ENCODE peak calls at places on chromosomes 3 and 15, in four cellular contexts. W is H1, K is breast epithelium, Q is tibial nerve. U is an unnamed sample.

GRCh38 chr3:195764961-195765706 is 44.4 kb downstream of the MUC20 start:
- DNase-seq in K (peak), W (peak), Q (no peak), U (no peak)

GRCh38 chr3:14415501-14415900 is 13.1 kb downstream of the SLC6A6 start:
- DNase-seq in Q (no peak), W (no peak), K (no peak), U (no peak)

GRCh38 chr3:141070727-141071357 is 19.7 kb downstream of the SPSB4 start:
- DNase-seq in K (no peak), Q (no peak), W (peak), U (peak)

GRCh38 chr15:98203872-98204660 is 243.6 kb downstream of the ARRDC4 start:
- DNase-seq in K (no peak), W (no peak), Q (no peak), U (no peak)

GRCh38 chr3:45599424-45599886 is 4.9 kb downstream of the LIMD1 start:
- DNase-seq in K (no peak), Q (no peak), W (no peak), U (peak)

GRCh38 chr3:5181479-5182141 is 5.9 kb upstream of the EDEM1 start:
- DNase-seq in K (no peak), Q (no peak), W (no peak), U (no peak)

GRCh38 chr3:123719785-123720531 is 135.1 kb upstream of the HACD2 start:
- DNase-seq in K (peak), Q (no peak), W (no peak), U (no peak)

GRCh38 chr3:177647876-177648275 is 450.6 kb upstream of the TBL1XR1 start:
- DNase-seq in K (no peak), W (no peak), Q (no peak), U (no peak)

GRCh38 chr3:119098620-119099222 is 47.2 kb upstream of the TEX55 start:
- DNase-seq in Q (peak), W (no peak), K (no peak), U (no peak)

GRCh38 chr15:66578286-66578875 is 12.6 kb upstream of the LCTL start:
- DNase-seq in W (no peak), K (no peak), Q (no peak), U (no peak)

GRCh38 chr3:148962513-148962912 is 28.8 kb upstream of the GYG1 start:
- DNase-seq in W (peak), K (no peak), Q (no peak), U (no peak)

GRCh38 chr3:73432021-73432722 is 192.6 kb downstream of the PDZRN3 start:
- DNase-seq in K (no peak), Q (peak), W (no peak), U (peak)

GRCh38 chr15:66189291-66189690 is 64.3 kb downstream of the MEGF11 start:
- DNase-seq in K (no peak), W (no peak), Q (no peak), U (no peak)

GRCh38 chr3:115651599-115651998 is 28.3 kb downstream of the GAP43 start:
- DNase-seq in Q (no peak), K (no peak), W (no peak), U (no peak)

GRCh38 chr3:46114324-46114988 is 87.2 kb upstream of the XCR1 start:
- DNase-seq in K (no peak), W (no peak), Q (peak), U (no peak)

GRCh38 chr3:25594007-25594502 is 70.7 kb downstream of the TOP2B start:
- DNase-seq in W (no peak), K (no peak), Q (peak), U (no peak)

GRCh38 chr15:91384189-91384720 is 284.2 kb downstream of the SV2B start:
- DNase-seq in W (no peak), K (no peak), Q (no peak), U (no peak)

GRCh38 chr15:98174286-98174685 is 213.8 kb downstream of the ARRDC4 start:
- DNase-seq in Q (no peak), K (no peak), W (peak), U (no peak)

GRCh38 chr3:31610700-31611275 is 78.1 kb downstream of the STT3B start:
- DNase-seq in Q (peak), K (no peak), W (no peak), U (no peak)

GRCh38 chr3:31968927-31969418 is 12.1 kb downstream of the OSBPL10 start:
- DNase-seq in K (no peak), W (no peak), Q (peak), U (no peak)

GRCh38 chr15:51621917-51622268 is 678 bp downstream of the DMXL2 start:
- DNase-seq in Q (peak), W (peak), K (no peak), U (peak)

GRCh38 chr3:126390201-126390600 is 4.5 kb upstream of the CFAP100 start:
- DNase-seq in Q (no peak), W (no peak), K (no peak), U (no peak)

GRCh38 chr3:47885168-47885567 is 82.2 kb downstream of the DHX30 start:
- DNase-seq in K (no peak), W (no peak), Q (no peak), U (no peak)

GRCh38 chr3:146134348-146135117 is 26.5 kb downstream of the PLOD2 start:
- DNase-seq in Q (no peak), K (no peak), W (no peak), U (no peak)

GRCh38 chr3:47161983-47162694 is 1.8 kb downstream of the SETD2 start:
- DNase-seq in W (no peak), K (no peak), Q (no peak), U (no peak)

GRCh38 chr3:62261121-62261520 is 112.2 kb downstream of the FEZF2 start:
- DNase-seq in W (no peak), Q (no peak), K (no peak), U (no peak)

GRCh38 chr15:93087825-93088199 is 1.2 kb downstream of the RGMA start:
- DNase-seq in W (peak), Q (peak), K (no peak), U (peak)

GRCh38 chr3:143134446-143134845 is 14.9 kb downstream of the CHST2 start:
- DNase-seq in W (no peak), K (no peak), Q (no peak), U (no peak)

GRCh38 chr15:37777006-37777405 is 157.4 kb upstream of the TMCO5A start:
- DNase-seq in Q (no peak), W (no peak), K (no peak), U (no peak)

GRCh38 chr15:67946701-67947100 is 106.9 kb upstream of the RNU6-1 start:
- DNase-seq in W (no peak), K (no peak), Q (no peak), U (no peak)

GRCh38 chr3:158539414-158540014 is 31.5 kb upstream of the MLF1 start:
- DNase-seq in Q (peak), W (no peak), K (no peak), U (peak)

GRCh38 chr3:50617096-50617791 is at the start of gene MAPKAPK3:
- DNase-seq in K (no peak), W (no peak), Q (no peak), U (peak)

GRCh38 chr15:89206908-89207331 is 14.5 kb downstream of the RLBP1 start:
- DNase-seq in W (peak), Q (peak), K (peak), U (peak)

GRCh38 chr3:9955611-9956352 is 3.6 kb upstream of the PRRT3 start:
- DNase-seq in W (no peak), K (no peak), Q (no peak), U (no peak)

GRCh38 chr3:7407107-7407506 is 546.2 kb downstream of the GRM7 start:
- DNase-seq in W (no peak), K (no peak), Q (no peak), U (no peak)

GRCh38 chr15:26082833-26083174 is 219.7 kb upstream of the ATP10A start:
- DNase-seq in Q (peak), W (no peak), K (no peak), U (no peak)

GRCh38 chr15:26083457-26084350 is 220.6 kb upstream of the ATP10A start:
- DNase-seq in Q (no peak), W (no peak), K (no peak), U (no peak)

GRCh38 chr15:26081758-26082068 is 218.6 kb upstream of the ATP10A start:
- DNase-seq in Q (no peak), W (no peak), K (no peak), U (no peak)

GRCh38 chr15:26087395-26087794 is 224.3 kb upstream of the ATP10A start:
- DNase-seq in K (no peak), W (no peak), Q (no peak), U (no peak)

GRCh38 chr15:26082069-26082832 is 219.1 kb upstream of the ATP10A start:
- DNase-seq in Q (peak), W (peak), K (peak), U (peak)
- TF ChIP-seq POLR2A in Q (peak), W (peak), K (peak), U (peak)

DNA sequence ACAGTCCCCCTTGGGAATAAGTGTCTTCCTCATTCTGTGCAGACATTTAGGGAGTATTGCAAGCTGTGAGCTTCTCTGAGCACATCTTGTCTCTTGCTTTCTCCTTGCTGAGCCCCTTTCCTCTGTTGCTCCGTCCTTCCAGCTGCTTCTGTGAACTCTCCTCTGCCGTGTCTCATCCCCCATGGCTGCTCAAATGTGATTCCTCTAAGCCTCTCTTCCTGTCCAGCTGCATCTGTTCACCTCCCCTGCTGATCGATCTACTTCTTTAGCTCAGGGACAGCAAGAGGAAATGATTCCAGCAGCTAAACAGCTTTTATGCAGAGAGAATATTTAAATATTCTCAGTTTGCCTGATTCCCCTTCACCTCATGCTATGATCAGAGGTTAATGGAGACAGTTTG is 328.0 kb upstream of the DNAJC19 start:
- DNase-seq in Q (no peak), W (no peak), K (no peak), U (no peak)
- TF ChIP-seq POLR2A in Q (no peak), W (no peak), K (no peak), U (no peak)

GRCh38 chr15:74387141-74387541 is 19.7 kb upstream of the CYP11A1 start:
- DNase-seq in W (no peak), K (no peak), Q (no peak), U (no peak)
- TF ChIP-seq POLR2A in W (no peak), K (no peak), Q (no peak), U (no peak)

GRCh38 chr3:49104427-49105291 is at the start of gene QARS1:
- DNase-seq in W (peak), K (peak), Q (peak), U (peak)
- TF ChIP-seq POLR2A in W (peak), K (no peak), Q (no peak), U (peak)

U was measured in body of pancreas.